ENCODE peak calls at places on chromosomes 13 and 19, in seven cellular contexts. One of them, this sample, is unnamed.

GRCh38 chr13:30806784-30807183 is 71.4 kb downstream of the ALOX5AP start:
- DNase-seq in dorsolateral prefrontal cortex: no peak
- DNase-seq in hepatocyte: no peak
- DNase-seq in AG04450: no peak
- DNase-seq in lower lobe of right lung: no peak
- DNase-seq in heart left ventricle: no peak
- DNase-seq in spleen: no peak
- DNase-seq in this sample: no peak

GRCh38 chr13:114044486-114044885 is 70.6 kb upstream of the C13orf46 start:
- DNase-seq in lower lobe of right lung: no peak
- DNase-seq in AG04450: no peak
- DNase-seq in dorsolateral prefrontal cortex: no peak
- DNase-seq in spleen: no peak
- DNase-seq in hepatocyte: no peak
- DNase-seq in heart left ventricle: no peak
- DNase-seq in this sample: no peak

GRCh38 chr19:46903458-46903857 is 42.7 kb downstream of the ARHGAP35 start:
- DNase-seq in heart left ventricle: no peak
- DNase-seq in lower lobe of right lung: no peak
- DNase-seq in spleen: no peak
- DNase-seq in AG04450: no peak
- DNase-seq in hepatocyte: no peak
- DNase-seq in dorsolateral prefrontal cortex: no peak
- DNase-seq in this sample: no peak

GRCh38 chr13:93984876-93985275 is 494.6 kb downstream of the DCT start:
- DNase-seq in spleen: no peak
- DNase-seq in dorsolateral prefrontal cortex: no peak
- DNase-seq in lower lobe of right lung: no peak
- DNase-seq in hepatocyte: no peak
- DNase-seq in AG04450: no peak
- DNase-seq in heart left ventricle: no peak
- DNase-seq in this sample: no peak

GRCh38 chr13:98155475-98156111 is 12.7 kb downstream of the FARP1 start:
- DNase-seq in lower lobe of right lung: no peak
- DNase-seq in hepatocyte: no peak
- DNase-seq in AG04450: no peak
- DNase-seq in heart left ventricle: peak
- DNase-seq in spleen: no peak
- DNase-seq in dorsolateral prefrontal cortex: no peak
- DNase-seq in this sample: no peak

GRCh38 chr13:50529154-50529882 is 314.2 kb downstream of the DLEU7 start:
- DNase-seq in hepatocyte: peak
- DNase-seq in AG04450: peak
- DNase-seq in lower lobe of right lung: peak
- DNase-seq in dorsolateral prefrontal cortex: peak
- DNase-seq in spleen: peak
- DNase-seq in heart left ventricle: peak
- DNase-seq in this sample: peak

GRCh38 chr13:37194428-37194861 is 89.0 kb upstream of the CSNK1A1L start:
- DNase-seq in heart left ventricle: no peak
- DNase-seq in AG04450: peak
- DNase-seq in dorsolateral prefrontal cortex: no peak
- DNase-seq in hepatocyte: no peak
- DNase-seq in spleen: no peak
- DNase-seq in lower lobe of right lung: no peak
- DNase-seq in this sample: no peak

GRCh38 chr13:43383488-43384165 is 360.2 kb downstream of the DNAJC15 start:
- DNase-seq in spleen: no peak
- DNase-seq in AG04450: no peak
- DNase-seq in hepatocyte: no peak
- DNase-seq in lower lobe of right lung: no peak
- DNase-seq in dorsolateral prefrontal cortex: no peak
- DNase-seq in heart left ventricle: no peak
- DNase-seq in this sample: no peak

GRCh38 chr13:86572115-86572514 is 772.9 kb upstream of the SLITRK6 start:
- DNase-seq in AG04450: peak
- DNase-seq in spleen: no peak
- DNase-seq in heart left ventricle: no peak
- DNase-seq in lower lobe of right lung: no peak
- DNase-seq in hepatocyte: no peak
- DNase-seq in dorsolateral prefrontal cortex: no peak
- DNase-seq in this sample: no peak

GRCh38 chr13:93959796-93960533 is 519.5 kb downstream of the DCT start:
- DNase-seq in lower lobe of right lung: no peak
- DNase-seq in dorsolateral prefrontal cortex: no peak
- DNase-seq in heart left ventricle: no peak
- DNase-seq in AG04450: no peak
- DNase-seq in spleen: no peak
- DNase-seq in hepatocyte: no peak
- DNase-seq in this sample: no peak

GRCh38 chr19:18340990-18341868 is 831 bp downstream of the PGPEP1 start:
- DNase-seq in dorsolateral prefrontal cortex: peak
- DNase-seq in lower lobe of right lung: peak
- DNase-seq in hepatocyte: peak
- DNase-seq in AG04450: no peak
- DNase-seq in heart left ventricle: peak
- DNase-seq in spleen: peak
- DNase-seq in this sample: peak

GRCh38 chr19:42323473-42323851 is 2.0 kb upstream of the MEGF8 start:
- DNase-seq in AG04450: no peak
- DNase-seq in spleen: no peak
- DNase-seq in lower lobe of right lung: no peak
- DNase-seq in hepatocyte: no peak
- DNase-seq in heart left ventricle: no peak
- DNase-seq in dorsolateral prefrontal cortex: no peak
- DNase-seq in this sample: no peak

GRCh38 chr13:20473139-20473538 is 52.5 kb downstream of the CRYL1 start:
- DNase-seq in spleen: no peak
- DNase-seq in heart left ventricle: no peak
- DNase-seq in lower lobe of right lung: no peak
- DNase-seq in AG04450: no peak
- DNase-seq in dorsolateral prefrontal cortex: no peak
- DNase-seq in hepatocyte: no peak
- DNase-seq in this sample: no peak

GRCh38 chr13:79457948-79458347 is 23.0 kb upstream of the NDFIP2 start:
- DNase-seq in spleen: no peak
- DNase-seq in hepatocyte: peak
- DNase-seq in heart left ventricle: no peak
- DNase-seq in AG04450: peak
- DNase-seq in dorsolateral prefrontal cortex: no peak
- DNase-seq in lower lobe of right lung: no peak
- DNase-seq in this sample: no peak

GRCh38 chr13:64078480-64078936 is 2662.9 kb upstream of the PCDH20 start:
- DNase-seq in AG04450: no peak
- DNase-seq in spleen: no peak
- DNase-seq in lower lobe of right lung: no peak
- DNase-seq in dorsolateral prefrontal cortex: no peak
- DNase-seq in hepatocyte: no peak
- DNase-seq in heart left ventricle: no peak
- DNase-seq in this sample: no peak

GRCh38 chr13:109182777-109183465 is 553.5 kb downstream of the MYO16 start:
- DNase-seq in hepatocyte: no peak
- DNase-seq in heart left ventricle: no peak
- DNase-seq in lower lobe of right lung: no peak
- DNase-seq in AG04450: no peak
- DNase-seq in spleen: no peak
- DNase-seq in dorsolateral prefrontal cortex: no peak
- DNase-seq in this sample: no peak

GRCh38 chr19:50835103-50835784 is 1.9 kb upstream of the KLK15 start:
- DNase-seq in dorsolateral prefrontal cortex: no peak
- DNase-seq in heart left ventricle: no peak
- DNase-seq in AG04450: no peak
- DNase-seq in hepatocyte: peak
- DNase-seq in spleen: no peak
- DNase-seq in lower lobe of right lung: no peak
- DNase-seq in this sample: peak

GRCh38 chr19:11190501-11190900 is 6.8 kb downstream of the KANK2 start:
- DNase-seq in hepatocyte: no peak
- DNase-seq in lower lobe of right lung: no peak
- DNase-seq in heart left ventricle: no peak
- DNase-seq in spleen: no peak
- DNase-seq in dorsolateral prefrontal cortex: no peak
- DNase-seq in AG04450: no peak
- DNase-seq in this sample: no peak

GRCh38 chr19:7417671-7418324 is 69.1 kb downstream of the ARHGEF18 start:
- DNase-seq in hepatocyte: peak
- DNase-seq in dorsolateral prefrontal cortex: no peak
- DNase-seq in lower lobe of right lung: no peak
- DNase-seq in spleen: no peak
- DNase-seq in heart left ventricle: no peak
- DNase-seq in AG04450: no peak
- DNase-seq in this sample: no peak

GRCh38 chr19:33060586-33060985 is 4.1 kb downstream of the RHPN2 start:
- DNase-seq in spleen: no peak
- DNase-seq in lower lobe of right lung: no peak
- DNase-seq in hepatocyte: no peak
- DNase-seq in dorsolateral prefrontal cortex: no peak
- DNase-seq in heart left ventricle: no peak
- DNase-seq in AG04450: no peak
- DNase-seq in this sample: no peak

GRCh38 chr19:29823581-29824330 is 12.0 kb downstream of the CCNE1 start:
- DNase-seq in hepatocyte: no peak
- DNase-seq in AG04450: no peak
- DNase-seq in heart left ventricle: no peak
- DNase-seq in spleen: peak
- DNase-seq in lower lobe of right lung: peak
- DNase-seq in dorsolateral prefrontal cortex: no peak
- DNase-seq in this sample: no peak

GRCh38 chr19:43723588-43723987 is 7.7 kb downstream of the IRGC start:
- DNase-seq in dorsolateral prefrontal cortex: no peak
- DNase-seq in lower lobe of right lung: no peak
- DNase-seq in AG04450: no peak
- DNase-seq in hepatocyte: no peak
- DNase-seq in heart left ventricle: no peak
- DNase-seq in spleen: no peak
- DNase-seq in this sample: no peak
- TF ChIP-seq CTCF in dorsolateral prefrontal cortex: no peak
- TF ChIP-seq CTCF in lower lobe of right lung: peak
- TF ChIP-seq CTCF in AG04450: peak
- TF ChIP-seq CTCF in hepatocyte: no peak
- TF ChIP-seq CTCF in heart left ventricle: no peak
- TF ChIP-seq CTCF in spleen: no peak
- TF ChIP-seq CTCF in this sample: no peak

GRCh38 chr13:95261956-95262355 is 39.3 kb downstream of the ABCC4 start:
- DNase-seq in heart left ventricle: no peak
- DNase-seq in AG04450: no peak
- DNase-seq in spleen: no peak
- DNase-seq in dorsolateral prefrontal cortex: no peak
- DNase-seq in hepatocyte: no peak
- DNase-seq in lower lobe of right lung: no peak
- DNase-seq in this sample: no peak

GRCh38 chr13:95269756-95270155 is 31.5 kb downstream of the ABCC4 start:
- DNase-seq in spleen: no peak
- DNase-seq in dorsolateral prefrontal cortex: no peak
- DNase-seq in hepatocyte: no peak
- DNase-seq in AG04450: no peak
- DNase-seq in lower lobe of right lung: no peak
- DNase-seq in heart left ventricle: no peak
- DNase-seq in this sample: no peak

GRCh38 chr13:95264225-95264624 is 37.0 kb downstream of the ABCC4 start:
- DNase-seq in lower lobe of right lung: no peak
- DNase-seq in AG04450: no peak
- DNase-seq in spleen: no peak
- DNase-seq in heart left ventricle: no peak
- DNase-seq in hepatocyte: no peak
- DNase-seq in dorsolateral prefrontal cortex: no peak
- DNase-seq in this sample: no peak

GRCh38 chr13:95262837-95263381 is 38.3 kb downstream of the ABCC4 start:
- DNase-seq in heart left ventricle: no peak
- DNase-seq in dorsolateral prefrontal cortex: no peak
- DNase-seq in hepatocyte: no peak
- DNase-seq in lower lobe of right lung: no peak
- DNase-seq in AG04450: no peak
- DNase-seq in spleen: no peak
- DNase-seq in this sample: no peak

DNA sequence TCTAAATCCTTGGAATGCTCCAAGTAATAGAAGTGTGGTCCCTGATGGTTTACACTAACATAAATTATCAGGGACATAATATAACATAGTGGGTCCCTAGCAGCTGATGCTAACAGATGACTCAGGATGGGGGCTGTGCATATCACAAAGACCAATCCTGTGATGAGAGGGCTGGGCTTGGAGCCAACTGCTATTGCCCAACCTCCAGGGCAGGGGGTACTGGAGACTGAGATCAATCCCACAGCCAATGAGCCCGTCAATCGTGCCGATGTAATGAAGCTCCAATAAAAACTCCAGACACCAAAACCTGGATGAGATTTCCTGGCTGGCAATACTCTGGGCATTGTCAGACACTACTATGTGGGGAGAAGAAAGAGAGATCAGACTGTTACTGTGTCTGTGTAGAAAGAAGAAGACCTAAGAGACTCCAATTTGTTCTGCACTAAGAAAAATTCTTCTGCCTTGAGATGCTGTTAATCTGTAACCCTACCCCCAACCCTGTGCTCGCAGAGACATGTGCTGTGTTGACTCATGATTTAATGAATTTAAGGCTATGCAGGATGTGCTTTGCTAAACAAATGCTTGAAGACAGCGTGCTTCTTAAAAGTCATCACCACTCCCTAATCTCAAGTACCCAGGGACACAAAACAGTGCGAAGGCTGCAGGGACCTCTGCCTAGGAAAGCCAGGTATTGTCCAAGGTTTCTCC is 33.4 kb downstream of the ABCC4 start:
- DNase-seq in dorsolateral prefrontal cortex: no peak
- DNase-seq in AG04450: peak
- DNase-seq in heart left ventricle: no peak
- DNase-seq in lower lobe of right lung: no peak
- DNase-seq in hepatocyte: peak
- DNase-seq in spleen: no peak
- DNase-seq in this sample: peak
- H3K27ac ChIP-seq in dorsolateral prefrontal cortex: no peak
- H3K27ac ChIP-seq in AG04450: peak
- H3K27ac ChIP-seq in heart left ventricle: no peak
- H3K27ac ChIP-seq in lower lobe of right lung: no peak
- H3K27ac ChIP-seq in hepatocyte: peak
- H3K27ac ChIP-seq in spleen: no peak
- H3K27ac ChIP-seq in this sample: peak

GRCh38 chr19:16623576-16623975 is 4.4 kb downstream of the MED26 start:
- DNase-seq in heart left ventricle: no peak
- DNase-seq in hepatocyte: no peak
- DNase-seq in spleen: no peak
- DNase-seq in lower lobe of right lung: no peak
- DNase-seq in dorsolateral prefrontal cortex: no peak
- DNase-seq in AG04450: no peak
- DNase-seq in this sample: no peak
- TF ChIP-seq CTCF in heart left ventricle: no peak
- TF ChIP-seq CTCF in hepatocyte: no peak
- TF ChIP-seq CTCF in spleen: no peak
- TF ChIP-seq CTCF in lower lobe of right lung: no peak
- TF ChIP-seq CTCF in dorsolateral prefrontal cortex: no peak
- TF ChIP-seq CTCF in AG04450: no peak
- TF ChIP-seq CTCF in this sample: no peak

DNA sequence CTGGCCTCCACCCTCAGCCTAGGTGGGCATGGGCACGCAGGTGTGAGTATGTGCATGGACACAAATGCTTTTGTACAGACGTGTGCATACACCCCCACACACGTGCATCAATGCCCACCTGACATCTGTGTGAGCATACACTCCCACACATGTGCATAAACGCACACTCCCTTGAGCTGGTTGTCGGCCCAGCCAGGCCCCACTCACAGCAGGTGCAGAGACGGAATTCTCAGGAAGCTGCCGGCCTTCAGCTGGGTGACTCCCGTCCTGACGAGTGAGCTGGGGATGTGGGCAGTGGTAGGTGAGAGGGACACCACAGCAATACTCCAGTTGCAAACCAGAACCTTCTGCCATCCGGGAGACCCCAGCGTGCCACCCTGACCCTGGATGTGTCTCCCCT is 1.0 kb downstream of the LGI4 start:
- DNase-seq in hepatocyte: no peak
- DNase-seq in spleen: no peak
- DNase-seq in heart left ventricle: no peak
- DNase-seq in lower lobe of right lung: no peak
- DNase-seq in dorsolateral prefrontal cortex: no peak
- DNase-seq in AG04450: no peak
- DNase-seq in this sample: no peak
- H3K27ac ChIP-seq in hepatocyte: no peak
- H3K27ac ChIP-seq in spleen: no peak
- H3K27ac ChIP-seq in heart left ventricle: no peak
- H3K27ac ChIP-seq in lower lobe of right lung: peak
- H3K27ac ChIP-seq in dorsolateral prefrontal cortex: peak
- H3K27ac ChIP-seq in AG04450: no peak
- H3K27ac ChIP-seq in this sample: no peak

This sample was measured in prostate gland.